ENCODE peak calls at places on chromosome 19, in ten cellular contexts. G is Peyer's patch, I is heart left ventricle, J is cardiac fibroblast, H is uterus, N is left ventricle myocardium inferior, B is kidney epithelial cell, U is AG10803, C is A549, R is hepatocyte. T is an unnamed sample.

GRCh38 chr19:52464798-52465470 is 11.6 kb downstream of the ZNF578 start:
- DNase-seq in G (no peak), I (no peak), J (no peak), H (no peak), N (no peak), B (no peak), U (no peak), C (peak), R (peak), T (no peak)

GRCh38 chr19:406121-406711 is 2.7 kb downstream of the C2CD4C start:
- DNase-seq in G (no peak), I (no peak), J (no peak), H (no peak), N (no peak), B (no peak), U (no peak), C (no peak), R (no peak), T (no peak)

GRCh38 chr19:40668991-40669614 is 21.3 kb downstream of the NUMBL start:
- DNase-seq in G (no peak), I (no peak), J (no peak), H (no peak), N (no peak), B (no peak), U (no peak), C (no peak), R (no peak), T (no peak)

GRCh38 chr19:37413243-37414084 is 42.6 kb downstream of the ZNF527 start:
- DNase-seq in G (no peak), I (no peak), J (peak), H (no peak), N (no peak), B (no peak), U (no peak), C (peak), R (no peak), T (no peak)

GRCh38 chr19:3852614-3853254 is 16.1 kb downstream of the ZFR2 start:
- DNase-seq in G (peak), I (no peak), J (peak), H (no peak), N (no peak), B (peak), U (peak), C (peak), R (no peak), T (no peak)

GRCh38 chr19:55836340-55836739 is at the start of gene NLRP4:
- DNase-seq in G (no peak), I (no peak), J (no peak), H (no peak), N (no peak), B (no peak), U (no peak), C (peak), R (no peak), T (no peak)

GRCh38 chr19:40588926-40589569 is 12.1 kb upstream of the LTBP4 start:
- DNase-seq in G (no peak), I (no peak), J (no peak), H (no peak), N (no peak), B (no peak), U (no peak), C (no peak), R (no peak), T (no peak)

GRCh38 chr19:1935484-1936208 is 5.3 kb upstream of the CSNK1G2 start:
- DNase-seq in G (no peak), I (no peak), J (peak), H (no peak), N (no peak), B (no peak), U (peak), C (peak), R (no peak), T (no peak)

GRCh38 chr19:30253581-30253996 is 118.6 kb upstream of the ZNF536 start:
- DNase-seq in G (no peak), I (no peak), J (no peak), H (no peak), N (no peak), B (no peak), U (peak), C (no peak), R (peak), T (no peak)

GRCh38 chr19:45153339-45154063 is 7.3 kb downstream of the NKPD1 start:
- DNase-seq in G (no peak), I (peak), J (peak), H (no peak), N (peak), B (no peak), U (peak), C (no peak), R (peak), T (no peak)

GRCh38 chr19:36246006-36246391 is 31.1 kb downstream of the ZNF146 start:
- DNase-seq in G (no peak), I (no peak), J (peak), H (no peak), N (no peak), B (no peak), U (peak), C (no peak), R (no peak), T (no peak)

GRCh38 chr19:46115396-46116109 is 8.9 kb downstream of the IGFL3 start:
- DNase-seq in G (no peak), I (no peak), J (peak), H (peak), N (no peak), B (peak), U (peak), C (no peak), R (peak), T (no peak)

GRCh38 chr19:2775556-2776430 is 7.3 kb downstream of the SGTA start:
- DNase-seq in G (peak), I (peak), J (peak), H (peak), N (peak), B (no peak), U (peak), C (no peak), R (peak), T (no peak)

GRCh38 chr19:37931941-37932655 is 25.1 kb downstream of the SIPA1L3 start:
- DNase-seq in G (peak), I (peak), J (peak), H (no peak), N (peak), B (peak), U (peak), C (peak), R (peak), T (peak)

GRCh38 chr19:53102701-53103140 is 501 bp downstream of the ZNF160 start:
- DNase-seq in G (peak), I (peak), J (peak), H (peak), N (peak), B (no peak), U (peak), C (peak), R (peak), T (peak)

GRCh38 chr19:58218899-58219298 is 9.8 kb upstream of the ZNF544 start:
- DNase-seq in G (no peak), I (no peak), J (peak), H (no peak), N (no peak), B (no peak), U (no peak), C (peak), R (no peak), T (no peak)
- TF ChIP-seq CTCF in G (no peak), I (no peak), J (peak), H (no peak), N (no peak), B (peak), U (no peak), C (no peak), R (peak), T (no peak)

GRCh38 chr19:58010507-58010906 is 7.9 kb upstream of the ZNF606 start:
- DNase-seq in G (no peak), I (no peak), J (no peak), H (no peak), N (no peak), B (no peak), U (no peak), C (no peak), R (no peak), T (no peak)

GRCh38 chr19:58009666-58010301 is 7.2 kb upstream of the ZNF606 start:
- DNase-seq in G (peak), I (peak), J (peak), H (peak), N (peak), B (peak), U (peak), C (peak), R (peak), T (peak)

GRCh38 chr19:58003153-58003828 is 671 bp upstream of the ZNF606 start:
- DNase-seq in G (no peak), I (no peak), J (peak), H (no peak), N (no peak), B (no peak), U (no peak), C (no peak), R (no peak), T (no peak)

GRCh38 chr19:58007285-58007684 is 4.7 kb upstream of the ZNF606 start:
- DNase-seq in G (no peak), I (no peak), J (no peak), H (no peak), N (no peak), B (no peak), U (no peak), C (peak), R (no peak), T (no peak)

DNA sequence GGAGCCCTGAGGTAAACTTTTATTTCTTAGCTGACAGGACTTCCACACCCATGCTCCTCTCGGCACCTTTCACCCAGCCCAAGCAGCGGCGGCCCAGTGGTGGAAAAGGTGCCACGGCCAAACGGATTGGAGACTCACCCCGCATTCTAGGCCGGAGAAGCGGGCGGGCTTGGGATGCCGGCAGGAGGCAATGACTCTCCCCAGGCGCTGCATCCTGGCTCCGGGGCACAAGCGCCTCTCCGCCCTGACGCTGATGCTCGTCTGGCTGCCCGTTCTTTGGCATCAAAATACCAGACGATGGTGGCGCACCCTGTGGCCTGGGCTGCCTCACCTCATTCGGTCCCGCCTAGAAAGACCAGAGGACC is 6.7 kb upstream of the ZNF606 start:
- DNase-seq in G (no peak), I (no peak), J (no peak), H (no peak), N (no peak), B (no peak), U (no peak), C (no peak), R (no peak), T (no peak)
- H3K4me3 ChIP-seq in G (peak), I (peak), J (peak), H (peak), N (peak), B (peak), U (no peak), C (peak), R (no peak), T (no peak)

GRCh38 chr19:21593934-21594844 is 88.8 kb downstream of the ZNF429 start:
- DNase-seq in G (no peak), I (peak), J (peak), H (peak), N (peak), B (no peak), U (no peak), C (no peak), R (no peak), T (no peak)
- TF ChIP-seq CTCF in G (no peak), I (no peak), J (no peak), H (no peak), N (no peak), B (no peak), U (no peak), C (no peak), R (no peak), T (no peak)

DNA sequence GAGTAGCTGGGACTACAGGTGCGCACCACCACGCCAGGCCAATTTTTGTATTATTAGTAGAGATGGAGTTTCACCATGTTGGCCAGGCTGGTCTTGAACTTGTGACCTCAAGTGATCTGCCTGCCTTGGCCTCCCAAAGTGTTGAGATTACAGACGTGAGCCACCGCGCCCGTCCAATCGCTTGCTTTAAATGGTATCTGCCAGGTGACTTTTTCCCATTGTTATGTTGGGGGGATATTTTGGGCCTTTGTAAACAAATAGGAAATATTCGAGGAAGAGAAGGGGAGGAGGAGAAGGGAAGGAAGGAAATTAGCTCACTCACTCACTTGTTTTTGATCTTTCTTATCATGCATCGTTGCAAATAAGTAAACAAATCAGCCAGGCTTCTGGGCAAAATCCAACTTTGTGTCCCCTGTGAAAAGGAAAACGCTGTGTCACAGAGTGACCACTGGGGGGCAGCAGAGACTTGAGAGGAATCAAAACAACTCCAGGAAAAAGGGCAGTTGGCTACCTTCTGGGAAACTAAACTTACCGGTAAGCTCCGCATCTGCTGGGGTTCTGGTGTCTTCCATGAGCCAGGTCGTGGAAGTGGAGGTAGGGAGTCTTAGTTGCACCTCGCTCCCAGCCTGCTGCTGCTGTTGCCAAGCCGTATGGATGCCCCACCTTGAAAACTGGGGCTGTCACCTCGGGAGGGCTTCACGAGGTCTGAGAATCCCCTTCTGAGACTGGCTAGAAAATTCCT is 9.3 kb upstream of the RANBP3 start:
- DNase-seq in G (peak), I (peak), J (peak), H (peak), N (peak), B (peak), U (peak), C (peak), R (peak), T (peak)
- H3K4me3 ChIP-seq in G (peak), I (peak), J (no peak), H (no peak), N (peak), B (no peak), U (peak), C (peak), R (no peak), T (peak)